ENCODE peak calls at places on chromosomes 4 and X, in four cellular contexts. E, F, P and L are unnamed samples. For H3K4me1, the result is how much of the 10 kb centered on the place peaks cover.

GRCh38 chr4:122710434-122711308 is 21.8 kb upstream of the BBS12 start:
- DNase-seq in E (no peak), F (no peak), P (no peak), L (no peak)

GRCh38 chrX:101462892-101463291 is 22.4 kb upstream of the ARMCX4 start:
- DNase-seq in E (no peak), F (peak), P (no peak), L (no peak)

GRCh38 chrX:137194164-137194563 is 160.4 kb upstream of the GPR101 start:
- DNase-seq in E (peak), F (peak), P (peak), L (peak)

GRCh38 chr4:92519727-92520126 is 216.0 kb downstream of the GRID2 start:
- DNase-seq in E (no peak), F (no peak), P (no peak), L (peak)

GRCh38 chr4:99763635-99764101 is 53.0 kb upstream of the DAPP1 start:
- DNase-seq in E (no peak), F (no peak), P (no peak), L (no peak)

GRCh38 chr4:61405307-61405706 is 205.2 kb downstream of the ADGRL3 start:
- DNase-seq in E (no peak), F (no peak), P (no peak), L (no peak)

GRCh38 chr4:146095091-146095690 is 80.3 kb upstream of the LSM6 start:
- DNase-seq in E (peak), F (peak), P (no peak), L (peak)

GRCh38 chrX:136496768-136497555 is 430 bp upstream of the HTATSF1 start:
- DNase-seq in E (peak), F (peak), P (peak), L (peak)

GRCh38 chrX:19343462-19344206 is at the start of gene PDHA1:
- DNase-seq in E (peak), F (peak), P (peak), L (peak)

GRCh38 chr4:33512397-33512796 is 2731.9 kb downstream of the ARAP2 start:
- DNase-seq in E (no peak), F (no peak), P (peak), L (no peak)

GRCh38 chrX:17656035-17656418 is 81.3 kb upstream of the SCML1 start:
- DNase-seq in E (peak), F (no peak), P (no peak), L (no peak)

GRCh38 chr4:166895771-166896170 is 338.5 kb downstream of the SPOCK3 start:
- DNase-seq in E (no peak), F (no peak), P (no peak), L (no peak)

GRCh38 chrX:154046262-154046771 is 26.6 kb upstream of the IRAK1 start:
- DNase-seq in E (no peak), F (no peak), P (no peak), L (no peak)

GRCh38 chrX:154040863-154041262 is 21.2 kb upstream of the IRAK1 start:
- DNase-seq in E (no peak), F (no peak), P (no peak), L (no peak)

GRCh38 chrX:154040307-154040756 is 20.6 kb upstream of the IRAK1 start:
- DNase-seq in E (no peak), F (peak), P (no peak), L (no peak)

GRCh38 chrX:154044045-154044444 is 24.3 kb upstream of the IRAK1 start:
- DNase-seq in E (no peak), F (no peak), P (no peak), L (no peak)

DNA sequence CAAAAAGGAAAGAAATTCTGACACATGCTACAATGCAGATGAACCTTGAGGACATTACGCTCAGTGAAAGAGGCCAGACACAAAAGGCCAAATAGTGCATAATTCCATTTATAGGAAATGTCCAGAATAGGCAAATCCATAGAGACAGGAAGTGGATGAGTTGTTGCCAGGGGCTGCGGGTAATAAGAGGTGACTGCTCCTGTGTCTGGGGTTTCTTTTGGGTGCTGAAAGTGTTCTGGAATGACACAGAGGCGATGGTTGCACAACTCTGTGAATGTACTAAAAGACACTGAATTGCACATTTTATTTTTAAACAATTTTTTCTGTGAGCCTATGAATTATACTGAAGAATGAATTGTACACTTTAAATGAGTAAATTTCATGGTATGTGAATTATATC is 23.3 kb upstream of the IRAK1 start:
- DNase-seq in E (no peak), F (no peak), P (no peak), L (no peak)
- H3K4me1 ChIP-seq in E (under half), F (under half), P (under half), L (under half)

GRCh38 chrX:2691543-2692220 is 587 bp downstream of the CD99 start:
- DNase-seq in E (no peak), F (no peak), P (no peak), L (no peak)

GRCh38 chrX:2693123-2693438 is 2.0 kb downstream of the CD99 start:
- DNase-seq in E (no peak), F (no peak), P (no peak), L (no peak)

GRCh38 chrX:2690856-2691542 is at the start of gene CD99:
- DNase-seq in E (peak), F (peak), P (peak), L (no peak)

GRCh38 chrX:2692221-2693122 is 1.4 kb downstream of the CD99 start:
- DNase-seq in E (no peak), F (no peak), P (no peak), L (no peak)

DNA sequence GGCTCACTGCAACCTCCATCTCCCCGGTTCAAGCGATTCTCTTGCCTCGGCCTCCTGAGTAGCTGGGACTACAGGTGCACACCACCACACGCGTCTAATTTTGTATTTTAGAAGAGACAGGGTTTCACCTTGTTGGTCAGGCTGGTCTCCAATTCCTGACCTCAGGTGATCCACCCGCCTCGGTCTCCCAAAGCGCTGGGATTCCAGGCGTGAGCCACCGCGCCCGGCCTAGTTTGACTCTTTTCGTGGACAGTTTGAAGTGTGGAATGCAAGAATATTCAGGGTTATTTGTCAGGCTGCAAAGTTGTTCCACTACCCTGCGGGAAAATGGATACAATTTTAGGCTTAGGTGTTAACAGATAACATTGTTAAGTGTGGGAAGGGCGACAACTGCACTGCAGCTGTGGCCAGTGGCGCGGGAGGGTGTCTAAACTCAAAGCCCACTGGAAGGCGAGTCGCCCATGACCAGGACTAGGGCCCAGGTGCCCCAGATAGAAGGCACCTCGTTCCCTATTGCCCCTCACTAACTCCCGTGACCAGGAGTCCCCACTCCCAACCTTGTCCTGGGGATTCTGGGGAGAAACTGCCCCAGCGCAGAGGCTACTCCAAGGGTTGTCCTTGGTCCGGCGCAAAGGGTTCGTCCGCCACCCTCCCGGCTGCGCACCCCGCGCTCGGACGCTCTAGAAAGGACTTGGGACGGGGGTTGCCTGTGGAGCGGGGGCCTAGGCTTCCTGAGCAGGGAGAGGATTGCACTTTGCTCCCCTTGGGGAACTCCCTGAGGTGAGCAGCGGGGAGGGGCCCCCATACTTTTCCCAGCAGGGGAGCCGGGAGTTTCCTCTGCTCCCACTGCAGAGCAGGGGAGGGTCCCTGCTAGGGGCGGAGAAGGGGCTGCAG is 1.1 kb upstream of the CD99 start:
- DNase-seq in E (no peak), F (peak), P (no peak), L (no peak)
- TF ChIP-seq ZNF274 in E (no peak), F (no peak), P (no peak), L (no peak)

GRCh38 chr4:53349201-53349600 is 16.7 kb downstream of the SCFD2 start:
- DNase-seq in E (no peak), F (no peak), P (no peak), L (no peak)

GRCh38 chr4:53346920-53347852 is 18.7 kb downstream of the SCFD2 start:
- DNase-seq in E (no peak), F (no peak), P (no peak), L (no peak)
- TF ChIP-seq SUZ12 in E (no peak), F (no peak), P (no peak), L (no peak)

GRCh38 chr4:121096174-121096573 is 23.8 kb upstream of the NDNF start:
- DNase-seq in E (no peak), F (no peak), P (no peak), L (no peak)
- H3K4me1 ChIP-seq in E (under half), F (under half), P (under half), L (under half)

DNA sequence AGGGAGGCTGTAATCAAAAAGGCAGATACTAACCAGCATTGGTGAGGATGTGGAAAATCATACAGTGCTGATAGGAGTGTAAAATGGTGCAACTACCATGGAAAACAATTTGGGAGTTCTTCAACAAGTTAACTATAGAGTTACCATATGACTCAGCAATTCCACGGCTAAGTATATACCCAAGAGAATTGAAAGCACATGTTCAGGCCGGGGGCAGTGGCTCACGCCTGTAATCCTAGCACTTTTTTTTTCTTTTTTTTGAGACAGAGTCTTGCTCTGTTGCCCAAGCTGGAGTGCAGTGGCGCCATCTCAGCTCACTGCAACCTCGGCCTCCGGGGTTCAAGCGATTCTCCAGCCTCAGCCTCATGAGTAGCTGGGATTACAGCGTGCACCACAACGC is 15.0 kb upstream of the CD99L2 start:
- DNase-seq in E (no peak), F (no peak), P (no peak), L (no peak)
- TF ChIP-seq ZNF274 in E (no peak), F (no peak), P (no peak), L (no peak)

GRCh38 chr4:72971572-72971971 is 97.9 kb downstream of the COX18 start:
- DNase-seq in E (no peak), F (no peak), P (no peak), L (no peak)
- TF ChIP-seq SUZ12 in E (no peak), F (no peak), P (no peak), L (no peak)

DNA sequence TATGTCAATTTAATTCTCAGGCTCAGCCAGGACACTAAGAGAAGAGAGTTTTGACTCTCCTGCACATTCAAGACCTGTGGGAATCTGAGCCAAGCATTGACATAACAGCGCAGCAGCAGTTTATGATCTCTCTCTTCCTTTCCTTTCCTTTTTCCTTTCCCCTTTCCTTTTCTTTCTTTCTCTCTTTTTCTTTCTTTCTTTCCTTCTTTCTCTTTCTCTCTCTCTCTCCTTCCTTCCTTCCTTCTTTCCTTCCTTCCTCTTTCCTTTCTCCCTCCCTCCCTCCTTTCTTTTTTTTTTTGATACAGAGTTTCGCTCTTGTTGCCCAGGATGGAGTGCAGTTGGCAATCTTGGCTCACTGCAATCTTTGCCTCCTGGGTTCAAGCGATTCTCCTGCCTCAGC is 21.6 kb downstream of the SAT1 start:
- DNase-seq in E (no peak), F (no peak), P (no peak), L (no peak)
- H3K4me1 ChIP-seq in E (under half), F (under half), P (under half), L (under half)

DNA sequence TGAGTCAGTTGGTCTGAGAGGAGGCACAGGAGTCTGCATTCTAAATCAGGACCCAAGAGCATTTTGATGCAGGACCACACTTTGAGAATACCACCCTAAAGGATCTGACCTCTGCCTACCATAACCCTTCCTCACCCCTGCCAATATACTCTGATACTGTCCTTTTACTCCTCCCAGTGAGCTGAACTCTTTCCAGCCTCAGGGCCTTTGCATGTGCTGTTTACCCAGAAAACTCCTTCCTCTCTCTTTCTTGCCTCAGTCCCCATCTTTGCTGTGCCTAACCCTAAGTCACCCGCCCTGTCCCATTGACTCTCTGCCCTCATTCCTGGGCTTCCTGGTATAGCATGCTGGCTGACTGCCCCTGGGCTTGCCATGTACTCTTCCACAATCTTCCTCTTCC is 54.7 kb downstream of the OCRL start:
- DNase-seq in E (no peak), F (no peak), P (no peak), L (no peak)
- TF ChIP-seq ZNF274 in E (no peak), F (no peak), P (no peak), L (no peak)